ENCODE peak calls at places on chromosomes 11 and 22, in five cellular contexts. D is uterus, X is prostate gland, M is ovary, V is body of pancreas. R is an unnamed sample. For H3K27me3, the result is how much of the 10 kb centered on the place peaks cover.

GRCh38 chr11:93694109-93694508 is 32.6 kb downstream of the CEP295 start:
- DNase-seq in V (no peak), M (no peak), X (no peak), D (no peak), R (no peak)

GRCh38 chr11:44453871-44454270 is 111.6 kb upstream of the CD82 start:
- DNase-seq in X (no peak), M (no peak), V (no peak), D (no peak), R (no peak)

GRCh38 chr22:50527921-50528681 is 1.7 kb downstream of the TYMP start:
- DNase-seq in M (no peak), V (no peak), D (no peak), X (no peak), R (peak)

GRCh38 chr11:28195449-28195848 is 87.3 kb downstream of the METTL15 start:
- DNase-seq in V (no peak), X (no peak), M (no peak), D (no peak), R (no peak)

GRCh38 chr11:8913961-8914660 is 3.1 kb downstream of the AKIP1 start:
- DNase-seq in X (no peak), V (peak), M (peak), D (peak), R (peak)

GRCh38 chr11:12862761-12863469 is 146.2 kb upstream of the RASSF10 start:
- DNase-seq in D (peak), V (peak), X (peak), M (peak), R (no peak)

GRCh38 chr11:8168485-8169257 is at the start of gene RIC3:
- DNase-seq in X (peak), M (peak), D (peak), V (peak), R (peak)

GRCh38 chr22:43854151-43854785 is 8.0 kb downstream of the SULT4A1 start:
- DNase-seq in M (no peak), X (no peak), D (no peak), V (no peak), R (no peak)

GRCh38 chr11:34192481-34193401 is 87.3 kb downstream of the NAT10 start:
- DNase-seq in X (peak), V (peak), D (peak), M (peak), R (peak)

GRCh38 chr11:116217006-116217405 is 555.8 kb downstream of the BUD13 start:
- DNase-seq in V (no peak), M (no peak), X (peak), D (no peak), R (no peak)

DNA sequence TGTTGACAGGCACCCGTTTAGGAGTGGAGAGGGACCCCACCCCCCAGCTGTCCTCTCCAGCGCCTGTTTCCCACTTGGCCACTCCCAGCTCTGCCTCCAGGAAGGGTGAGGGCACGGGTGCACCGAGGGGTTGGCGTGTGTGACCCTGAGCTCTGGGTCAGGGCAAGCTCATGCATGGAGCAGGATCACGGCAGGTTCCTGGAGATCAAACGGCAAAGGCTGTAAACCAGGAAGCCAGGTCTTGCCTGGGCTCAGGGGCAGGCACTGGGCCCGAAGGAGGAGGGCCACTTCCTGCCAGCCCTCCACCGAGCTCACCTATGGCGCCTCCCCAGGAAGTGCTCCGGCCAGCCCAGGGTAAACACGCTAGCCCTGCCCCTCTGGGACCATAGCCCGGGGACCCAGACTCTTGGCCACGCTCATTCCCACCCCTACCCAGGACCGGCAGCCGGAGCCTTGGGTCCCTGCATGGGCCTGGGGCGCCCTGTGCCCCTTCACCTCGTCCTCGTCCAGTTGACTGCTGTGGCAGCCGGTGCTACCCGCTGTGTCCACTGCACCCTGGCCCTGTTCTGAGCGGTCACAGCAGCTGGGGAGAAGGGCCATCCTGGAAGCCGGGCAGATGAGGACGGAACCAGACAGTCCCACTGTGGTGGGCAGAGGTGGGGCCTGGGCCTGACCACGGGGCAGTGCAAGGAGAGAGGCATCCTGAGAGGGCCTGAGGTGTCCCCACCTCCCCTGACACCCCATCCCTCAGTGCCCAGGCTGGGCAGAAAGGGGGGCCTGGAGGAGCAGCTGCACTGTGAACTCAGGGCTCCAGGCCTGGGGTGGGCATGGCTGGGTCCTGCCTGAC is 1.0 kb upstream of the EPS8L2 start:
- DNase-seq in D (no peak), M (peak), X (peak), V (peak), R (no peak)
- TF ChIP-seq POLR2A in D (peak), M (no peak), X (peak), V (peak), R (no peak)

GRCh38 chr11:122157540-122158173 is 41.6 kb upstream of the BLID start:
- DNase-seq in X (no peak), V (no peak), D (no peak), M (no peak), R (no peak)

GRCh38 chr11:122154227-122154626 is 38.2 kb upstream of the BLID start:
- DNase-seq in V (no peak), M (no peak), D (no peak), X (no peak), R (no peak)

GRCh38 chr11:122155001-122155400 is 39.0 kb upstream of the BLID start:
- DNase-seq in M (no peak), X (no peak), V (no peak), D (no peak), R (no peak)

GRCh38 chr11:122153746-122154145 is 37.7 kb upstream of the BLID start:
- DNase-seq in M (no peak), X (no peak), V (no peak), D (no peak), R (no peak)

GRCh38 chr11:122155765-122156527 is 39.9 kb upstream of the BLID start:
- DNase-seq in V (no peak), X (no peak), M (no peak), D (no peak), R (no peak)
- H3K4me3 ChIP-seq in V (no peak), X (no peak), M (peak), D (peak), R (no peak)

GRCh38 chr11:131632971-131633370 is 262.6 kb downstream of the NTM start:
- DNase-seq in X (no peak), V (no peak), M (no peak), D (no peak), R (no peak)
- H3K27me3 ChIP-seq in X (under half), V (under half), M (under half), D (under half), R (under half)

GRCh38 chr11:103528596-103528995 is 419.4 kb downstream of the DYNC2H1 start:
- DNase-seq in M (no peak), D (no peak), V (no peak), X (no peak), R (no peak)

GRCh38 chr11:103532133-103532788 is 423.0 kb downstream of the DYNC2H1 start:
- DNase-seq in V (no peak), D (no peak), X (no peak), M (no peak), R (no peak)

GRCh38 chr11:103528046-103528445 is 418.8 kb downstream of the DYNC2H1 start:
- DNase-seq in V (no peak), M (no peak), D (no peak), X (no peak), R (no peak)

GRCh38 chr11:103530257-103530656 is 421.0 kb downstream of the DYNC2H1 start:
- DNase-seq in M (no peak), D (no peak), X (no peak), V (no peak), R (no peak)

GRCh38 chr11:103529217-103529684 is 420.0 kb downstream of the DYNC2H1 start:
- DNase-seq in V (no peak), X (no peak), D (no peak), M (no peak), R (no peak)
- TF ChIP-seq POLR2A in V (no peak), X (no peak), D (no peak), M (no peak), R (no peak)

GRCh38 chr22:22404598-22405284 is 103.8 kb downstream of the ZNF280B start:
- DNase-seq in M (no peak), X (no peak), V (no peak), D (no peak), R (no peak)
- H3K4me3 ChIP-seq in M (no peak), X (no peak), V (no peak), D (no peak), R (no peak)